ENCODE peak calls at places on chromosomes 2 and 18, in six cellular contexts. B, M, L, N, J and I are unnamed samples.

GRCh38 chr2:28674062-28674712 is 77.4 kb upstream of the PPP1CB start:
- DNase-seq in B (peak; percentile 49), J (no peak), N (peak; percentile 54), L (peak; percentile 68), M (peak; percentile 88), I (peak; percentile 57)

GRCh38 chr2:45265336-45265735 is 256.1 kb upstream of the SIX2 start:
- DNase-seq in M (no peak), J (no peak), N (no peak), L (no peak), B (no peak), I (no peak)

GRCh38 chr18:10270160-10270571 is 184.3 kb upstream of the APCDD1 start:
- DNase-seq in M (peak; percentile 44), B (no peak), L (peak; percentile 49), J (peak; percentile 99), N (no peak), I (peak; percentile 48)

GRCh38 chr2:201837824-201838340 is 31.5 kb downstream of the CDK15 start:
- DNase-seq in L (no peak), B (no peak), M (no peak), N (no peak), J (no peak), I (no peak)

GRCh38 chr2:72862239-72862988 is 24.8 kb upstream of the SPR start:
- DNase-seq in J (peak; percentile 92), L (peak; percentile 77), N (peak; percentile 86), B (peak; percentile 96), M (peak; percentile 86), I (peak; percentile 64)

GRCh38 chr2:58727977-58728656 is 487.0 kb upstream of the FANCL start:
- DNase-seq in M (no peak), L (no peak), B (no peak), J (no peak), N (no peak), I (no peak)

GRCh38 chr2:217090024-217090473 is 230.2 kb upstream of the TNP1 start:
- DNase-seq in L (peak; percentile 23), J (peak; percentile 24), M (peak; percentile 28), N (peak; percentile 60), B (no peak), I (no peak)

GRCh38 chr2:218259099-218259921 is 1.5 kb upstream of the GPBAR1 start:
- DNase-seq in B (peak; percentile 86), N (peak; percentile 98), L (peak; percentile 80), M (peak; percentile 85), J (peak; percentile 56), I (peak; percentile 68)

GRCh38 chr2:158688722-158689121 is 106.4 kb upstream of the DAPL1 start:
- DNase-seq in B (no peak), M (peak; percentile 47), J (no peak), N (peak; percentile 46), L (peak; percentile 25), I (no peak)

GRCh38 chr18:54983041-54983686 is 23.9 kb upstream of the CCDC68 start:
- DNase-seq in N (peak; percentile 85), M (peak; percentile 76), J (peak; percentile 59), L (peak; percentile 68), B (peak; percentile 94), I (peak; percentile 60)

GRCh38 chr18:60485207-60485606 is 112.6 kb upstream of the MC4R start:
- DNase-seq in L (peak; percentile 82), B (peak; percentile 27), M (peak; percentile 3), J (no peak), N (no peak), I (peak; percentile 76)

GRCh38 chr18:2148823-2149222 is 422.5 kb downstream of the METTL4 start:
- DNase-seq in M (no peak), N (no peak), J (no peak), B (no peak), L (peak; percentile 21), I (no peak)

GRCh38 chr2:232458661-232459418 is 2.9 kb downstream of the ALPI start:
- DNase-seq in M (no peak), B (no peak), N (no peak), J (no peak), L (no peak), I (no peak)

GRCh38 chr2:176491172-176491904 is 222.1 kb downstream of the MTX2 start:
- DNase-seq in J (no peak), N (peak; percentile 86), M (peak; percentile 96), L (peak; percentile 100), B (peak; percentile 7), I (peak; percentile 100)

GRCh38 chr2:63814114-63814513 is 27.6 kb upstream of the UGP2 start:
- DNase-seq in L (peak; percentile 28), J (peak; percentile 18), N (no peak), B (no peak), M (peak; percentile 44), I (no peak)

GRCh38 chr2:186205243-186205642 is 280.8 kb upstream of the ZC3H15 start:
- DNase-seq in M (no peak), N (no peak), J (no peak), L (no peak), B (no peak), I (no peak)

GRCh38 chr2:236090027-236090382 is 78.2 kb downstream of the GBX2 start:
- DNase-seq in L (no peak), B (no peak), N (no peak), M (no peak), J (no peak), I (no peak)

GRCh38 chr2:38159621-38160020 is 83.7 kb upstream of the CYP1B1 start:
- DNase-seq in B (no peak), L (no peak), N (no peak), J (no peak), M (no peak), I (no peak)

GRCh38 chr2:898319-898718 is 52.3 kb upstream of the SNTG2 start:
- DNase-seq in J (no peak), M (no peak), L (no peak), N (no peak), B (no peak), I (no peak)

GRCh38 chr2:217902281-217903141 is 100.3 kb downstream of the TNS1 start:
- DNase-seq in N (peak; percentile 68), L (peak; percentile 82), J (peak; percentile 81), M (peak; percentile 88), B (peak; percentile 46), I (peak; percentile 75)

GRCh38 chr2:101112772-101113157 is 38.4 kb downstream of the TBC1D8 start:
- DNase-seq in J (no peak), M (no peak), B (peak; percentile 73), L (no peak), N (no peak), I (no peak)

GRCh38 chr2:101111917-101112771 is 39.0 kb downstream of the TBC1D8 start:
- DNase-seq in N (peak; percentile 92), L (peak; percentile 16), B (no peak), J (no peak), M (peak; percentile 50), I (peak; percentile 10)

GRCh38 chr2:101114815-101115214 is 36.4 kb downstream of the TBC1D8 start:
- DNase-seq in M (no peak), B (no peak), L (no peak), J (no peak), N (no peak), I (no peak)

GRCh38 chr2:101114268-101114783 is 36.9 kb downstream of the TBC1D8 start:
- DNase-seq in M (no peak), L (no peak), B (no peak), J (no peak), N (no peak), I (no peak)

DNA sequence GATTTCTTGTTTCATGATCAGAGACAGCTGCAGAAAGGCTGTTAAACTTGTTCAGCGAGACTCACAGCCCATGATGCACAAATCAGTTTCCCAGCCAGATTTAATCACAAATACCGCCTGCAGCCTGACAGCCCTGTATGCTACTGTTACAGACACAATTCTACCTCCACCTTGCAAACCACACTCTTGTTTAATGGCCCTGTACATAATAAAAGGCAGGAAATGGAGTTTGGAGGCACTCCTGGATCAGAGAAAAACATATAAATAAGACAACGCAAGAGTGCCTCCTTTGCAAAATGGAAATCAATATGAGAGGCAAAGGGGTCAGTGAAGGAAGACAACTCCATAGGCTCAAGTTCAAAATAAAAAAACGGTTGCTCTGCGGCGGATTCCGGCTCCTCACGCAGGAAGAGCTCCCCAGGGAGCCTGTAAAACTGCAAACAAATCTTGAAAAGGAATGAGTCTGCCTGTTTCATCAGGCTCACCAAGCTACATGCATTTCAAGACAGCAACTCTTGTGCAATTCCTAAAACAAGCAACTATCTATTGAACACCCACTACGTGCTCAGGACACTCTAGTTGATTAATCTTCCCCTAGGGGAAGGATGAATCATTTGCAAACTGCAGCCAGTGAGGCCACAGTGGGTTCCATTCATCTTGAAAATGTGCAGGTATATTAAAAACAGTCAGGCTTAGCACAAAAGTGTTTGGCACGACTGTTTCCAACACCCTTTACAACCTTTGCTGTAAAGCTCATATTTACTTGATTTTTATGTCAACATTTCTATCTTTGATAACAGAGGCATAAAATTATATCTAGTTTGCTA is 37.5 kb downstream of the TBC1D8 start:
- DNase-seq in N (peak; percentile 93), M (peak; percentile 24), J (no peak), B (peak; percentile 96), L (peak; percentile 9), I (no peak)
- H3K4me3 ChIP-seq in N (peak overlapping the region; percentile 55), M (no peak overlapping the region), J (no peak overlapping the region), B (no peak overlapping the region), L (no peak overlapping the region), I (no peak overlapping the region)

GRCh38 chr2:69222984-69223658 is 163.9 kb downstream of the GFPT1 start:
- DNase-seq in B (no peak), M (peak; percentile 55), L (peak; percentile 43), J (peak; percentile 58), N (peak; percentile 81), I (no peak)
- H3K4me1 ChIP-seq in B (peaks cover 2% of the 10 kb centered on the region), M (peaks cover 27% of the 10 kb centered on the region), L (peaks cover 20% of the 10 kb centered on the region), J (peaks cover 21% of the 10 kb centered on the region), N (peaks cover 6% of the 10 kb centered on the region), I (peaks cover 29% of the 10 kb centered on the region)

DNA sequence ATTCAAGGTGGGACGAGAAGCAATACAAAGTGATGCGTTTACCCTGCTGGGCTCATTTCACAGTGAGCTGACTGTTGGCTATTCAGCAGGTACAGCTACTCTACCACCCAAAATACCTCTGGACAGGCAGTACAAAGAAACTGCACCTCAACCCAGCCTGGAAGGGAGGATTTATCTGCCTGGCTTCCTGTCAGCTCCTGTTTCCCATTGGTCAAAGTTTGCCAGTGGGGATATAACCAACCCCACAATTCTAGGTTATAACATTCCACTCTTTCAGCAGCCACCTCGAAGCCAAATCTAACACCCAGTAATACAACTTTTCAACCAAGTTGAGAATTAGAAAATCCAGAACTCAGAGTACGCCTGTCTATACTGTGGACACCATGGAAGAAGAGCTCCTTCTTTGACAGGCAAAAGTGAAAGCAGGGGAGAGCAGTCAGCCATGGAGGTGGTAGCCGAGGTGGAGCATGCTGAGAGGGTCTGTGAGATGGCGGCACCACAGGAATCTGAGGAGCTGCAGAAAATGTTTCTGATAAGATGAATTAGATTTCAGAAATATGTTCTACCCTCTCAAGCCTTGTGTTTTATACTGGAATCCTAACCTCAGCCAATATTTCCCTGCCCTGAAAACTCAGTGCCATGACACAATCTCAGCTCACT is 10.8 kb downstream of the DUSP19 start:
- DNase-seq in J (no peak), L (no peak), N (no peak), B (no peak), M (no peak), I (no peak)
- H2AFZ ChIP-seq in J (no peak overlapping the region), L (no peak overlapping the region), N (no peak overlapping the region), B (no peak overlapping the region), M (peak overlapping the region; percentile 63), I (no peak overlapping the region)

DNA sequence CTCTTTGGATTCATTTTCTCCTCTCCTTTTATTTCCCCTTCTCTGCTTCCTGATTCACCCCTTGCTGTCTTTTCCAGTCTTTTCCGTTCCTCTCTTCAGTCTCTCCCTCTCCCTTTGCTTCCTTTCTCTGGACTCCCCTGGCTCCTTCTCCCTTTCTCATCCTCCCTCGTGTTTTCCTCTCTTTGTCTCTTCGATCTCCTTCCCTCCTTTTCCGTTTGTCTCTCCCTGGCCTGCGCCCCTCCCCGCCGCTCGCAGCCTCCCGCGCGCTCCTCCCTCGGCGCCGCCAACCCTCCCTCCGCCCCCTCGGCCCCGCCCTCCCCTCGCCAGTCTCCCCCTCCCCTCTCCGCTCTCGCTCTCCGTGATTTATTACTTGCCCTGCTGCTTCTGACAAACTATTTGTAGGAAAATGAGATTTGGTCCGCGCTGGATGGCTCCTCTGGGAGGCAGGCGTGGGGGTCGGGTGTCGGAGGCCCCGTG is 46.0 kb upstream of the PAX8 start:
- DNase-seq in M (peak; percentile 48), L (peak; percentile 76), N (peak; percentile 40), B (peak; percentile 38), J (peak; percentile 23), I (peak; percentile 55)
- H3K4me3 ChIP-seq in M (peak overlapping the region; percentile 55), L (peak overlapping the region; percentile 49), N (peak overlapping the region; percentile 78), B (no peak overlapping the region), J (peak overlapping the region; percentile 28), I (peak overlapping the region; percentile 62)